ENCODE peak calls at places on chromosome 15, in four cellular contexts. P, W, C and G are unnamed samples.

GRCh38 chr15:51736069-51736468 is 1.4 kb downstream of the LYSMD2 start:
- DNase-seq in P (peak), W (no peak), C (no peak), G (no peak)

GRCh38 chr15:84570164-84570692 is 30.6 kb upstream of the ZSCAN2 start:
- DNase-seq in P (peak), W (peak), C (peak), G (no peak)

GRCh38 chr15:84398763-84399701 is 163.5 kb downstream of the GOLGA6L4 start:
- DNase-seq in P (no peak), W (peak), C (no peak), G (no peak)

GRCh38 chr15:101506491-101506890 is 17.0 kb upstream of the PCSK6 start:
- DNase-seq in P (no peak), W (no peak), C (no peak), G (no peak)

GRCh38 chr15:98421419-98422085 is 226.8 kb upstream of the IGF1R start:
- DNase-seq in P (peak), W (peak), C (peak), G (peak)

GRCh38 chr15:98763179-98763578 is 114.8 kb downstream of the IGF1R start:
- DNase-seq in P (no peak), W (no peak), C (no peak), G (no peak)

GRCh38 chr15:76625267-76625666 is 279.9 kb downstream of the SCAPER start:
- DNase-seq in P (no peak), W (no peak), C (no peak), G (no peak)

GRCh38 chr15:88887068-88887580 is 8.2 kb downstream of the HAPLN3 start:
- DNase-seq in P (no peak), W (no peak), C (no peak), G (no peak)

GRCh38 chr15:77642793-77643430 is 10.2 kb upstream of the LINGO1 start:
- DNase-seq in P (peak), W (no peak), C (no peak), G (no peak)

GRCh38 chr15:73904026-73904815 is 22.0 kb upstream of the LOXL1 start:
- DNase-seq in P (no peak), W (no peak), C (no peak), G (no peak)

GRCh38 chr15:28936081-28936480 is 50.3 kb downstream of the APBA2 start:
- DNase-seq in P (no peak), W (no peak), C (no peak), G (no peak)

GRCh38 chr15:41801850-41802455 is 25.9 kb upstream of the JMJD7 start:
- DNase-seq in P (no peak), W (peak), C (no peak), G (no peak)

GRCh38 chr15:79425591-79426295 is 6.4 kb upstream of the MINAR1 start:
- DNase-seq in P (no peak), W (no peak), C (no peak), G (no peak)

GRCh38 chr15:100959066-100960050 is 40.2 kb downstream of the LRRK1 start:
- DNase-seq in P (no peak), W (no peak), C (no peak), G (no peak)

GRCh38 chr15:51022206-51022605 is 72.5 kb downstream of the TNFAIP8L3 start:
- DNase-seq in P (no peak), W (no peak), C (no peak), G (no peak)

GRCh38 chr15:48358681-48359152 is 27.5 kb downstream of the DUT start:
- DNase-seq in P (no peak), W (no peak), C (no peak), G (peak)

GRCh38 chr15:62727501-62727900 is 315.0 kb upstream of the TPM1 start:
- DNase-seq in P (no peak), W (no peak), C (no peak), G (no peak)

GRCh38 chr15:43186003-43186353 is 775 bp downstream of the CCNDBP1 start:
- DNase-seq in P (no peak), W (no peak), C (no peak), G (no peak)

GRCh38 chr15:62572797-62573196 is 407.7 kb upstream of the C2CD4B start:
- DNase-seq in P (no peak), W (no peak), C (no peak), G (no peak)

GRCh38 chr15:26017665-26018064 is 154.5 kb upstream of the ATP10A start:
- DNase-seq in P (no peak), W (no peak), C (no peak), G (no peak)

GRCh38 chr15:31517711-31518110 is 191.1 kb downstream of the KLF13 start:
- DNase-seq in P (no peak), W (no peak), C (no peak), G (no peak)

GRCh38 chr15:78213425-78213750 is 21.0 kb downstream of the ACSBG1 start:
- DNase-seq in P (no peak), W (no peak), C (no peak), G (no peak)

GRCh38 chr15:68340711-68341671 is 63.4 kb downstream of the FEM1B start:
- DNase-seq in P (no peak), W (no peak), C (no peak), G (no peak)

GRCh38 chr15:75104804-75105557 is 81.6 kb downstream of the PPCDC start:
- DNase-seq in P (no peak), W (no peak), C (peak), G (peak)

GRCh38 chr15:88655103-88655553 is 16.3 kb downstream of the ISG20 start:
- DNase-seq in P (no peak), W (peak), C (no peak), G (no peak)

GRCh38 chr15:38826880-38827279 is 262.3 kb upstream of the RASGRP1 start:
- DNase-seq in P (no peak), W (no peak), C (no peak), G (no peak)

GRCh38 chr15:68642491-68642845 is 63.7 kb downstream of the CORO2B start:
- DNase-seq in P (no peak), W (peak), C (no peak), G (no peak)

GRCh38 chr15:67917636-67918035 is 77.8 kb upstream of the RNU6-1 start:
- DNase-seq in P (no peak), W (no peak), C (no peak), G (no peak)

GRCh38 chr15:95468820-95469219 is 861.7 kb upstream of the NR2F2 start:
- DNase-seq in P (no peak), W (no peak), C (no peak), G (no peak)

GRCh38 chr15:60351066-60351465 is 46.7 kb downstream of the ANXA2 start:
- DNase-seq in P (no peak), W (no peak), C (no peak), G (no peak)

GRCh38 chr15:72859023-72859756 is 75.6 kb upstream of the ADPGK start:
- DNase-seq in P (no peak), W (no peak), C (no peak), G (no peak)

GRCh38 chr15:71647479-71647792 is 162.9 kb upstream of the NR2E3 start:
- DNase-seq in P (no peak), W (no peak), C (no peak), G (no peak)

GRCh38 chr15:94327356-94327936 is 96.1 kb downstream of the MCTP2 start:
- DNase-seq in P (peak), W (no peak), C (peak), G (peak)

GRCh38 chr15:85587707-85588441 is 206.9 kb downstream of the KLHL25 start:
- DNase-seq in P (no peak), W (no peak), C (no peak), G (peak)

GRCh38 chr15:70062321-70062956 is 35.3 kb downstream of the TLE3 start:
- DNase-seq in P (peak), W (no peak), C (peak), G (peak)

GRCh38 chr15:68789041-68789920 is 31.4 kb downstream of the ANP32A start:
- DNase-seq in P (no peak), W (peak), C (no peak), G (no peak)

GRCh38 chr15:98804057-98804380 is 155.7 kb downstream of the IGF1R start:
- DNase-seq in P (no peak), W (no peak), C (no peak), G (no peak)

GRCh38 chr15:40960926-40961325 is 7.7 kb downstream of the CHAC1 start:
- DNase-seq in P (no peak), W (peak), C (no peak), G (no peak)